ENCODE peak calls at places on chromosomes 7 and 10, in six cellular contexts. One of them, this sample, is unnamed.
A peak's percentile ranks its signal among the peaks of the same experiment; 100 is the strongest.

GRCh38 chr7:39248041-39248692 is 270.5 kb downstream of the POU6F2 start:
- DNase-seq in HCT116: no peak
- DNase-seq in HepG2: no peak
- DNase-seq in K562: no peak
- DNase-seq in H1: no peak
- DNase-seq in GM12878: no peak
- DNase-seq in this sample: no peak

GRCh38 chr10:110597476-110597875 is 30.0 kb downstream of the SMC3 start:
- DNase-seq in HCT116: no peak
- DNase-seq in HepG2: no peak
- DNase-seq in K562: no peak
- DNase-seq in H1: no peak
- DNase-seq in GM12878: no peak
- DNase-seq in this sample: no peak

GRCh38 chr10:103617362-103618026 is 124.0 kb downstream of the NEURL1 start:
- DNase-seq in HCT116: no peak
- DNase-seq in HepG2: no peak
- DNase-seq in K562: no peak
- DNase-seq in H1: no peak
- DNase-seq in GM12878: no peak
- DNase-seq in this sample: no peak

GRCh38 chr7:27714831-27715444 is 25.0 kb upstream of the TAX1BP1 start:
- DNase-seq in HCT116: no peak
- DNase-seq in HepG2: peak; percentile 86
- DNase-seq in K562: no peak
- DNase-seq in H1: no peak
- DNase-seq in GM12878: no peak
- DNase-seq in this sample: no peak

GRCh38 chr10:32253300-32253699 is 93.7 kb downstream of the EPC1 start:
- DNase-seq in HCT116: peak; percentile 56
- DNase-seq in HepG2: no peak
- DNase-seq in K562: peak; percentile 49
- DNase-seq in H1: no peak
- DNase-seq in GM12878: no peak
- DNase-seq in this sample: no peak

GRCh38 chr10:21495686-21496284 is 29.7 kb downstream of the SKIDA1 start:
- DNase-seq in HCT116: peak; percentile 67
- DNase-seq in HepG2: peak; percentile 95
- DNase-seq in K562: peak; percentile 96
- DNase-seq in H1: peak; percentile 85
- DNase-seq in GM12878: peak; percentile 34
- DNase-seq in this sample: peak; percentile 77

GRCh38 chr7:7996568-7996967 is 28.0 kb downstream of the GLCCI1 start:
- DNase-seq in HCT116: no peak
- DNase-seq in HepG2: peak; percentile 4
- DNase-seq in K562: no peak
- DNase-seq in H1: no peak
- DNase-seq in GM12878: no peak
- DNase-seq in this sample: no peak

GRCh38 chr7:155062431-155062830 is 7.7 kb upstream of the HTR5A start:
- DNase-seq in HCT116: no peak
- DNase-seq in HepG2: no peak
- DNase-seq in K562: no peak
- DNase-seq in H1: no peak
- DNase-seq in GM12878: no peak
- DNase-seq in this sample: no peak

GRCh38 chr10:44696496-44696895 is 214.6 kb upstream of the TMEM72 start:
- DNase-seq in HCT116: no peak
- DNase-seq in HepG2: no peak
- DNase-seq in K562: no peak
- DNase-seq in H1: no peak
- DNase-seq in GM12878: no peak
- DNase-seq in this sample: no peak

GRCh38 chr10:94413374-94413773 is 11.0 kb downstream of the TBC1D12 start:
- DNase-seq in HCT116: no peak
- DNase-seq in HepG2: no peak
- DNase-seq in K562: no peak
- DNase-seq in H1: no peak
- DNase-seq in GM12878: no peak
- DNase-seq in this sample: no peak

DNA sequence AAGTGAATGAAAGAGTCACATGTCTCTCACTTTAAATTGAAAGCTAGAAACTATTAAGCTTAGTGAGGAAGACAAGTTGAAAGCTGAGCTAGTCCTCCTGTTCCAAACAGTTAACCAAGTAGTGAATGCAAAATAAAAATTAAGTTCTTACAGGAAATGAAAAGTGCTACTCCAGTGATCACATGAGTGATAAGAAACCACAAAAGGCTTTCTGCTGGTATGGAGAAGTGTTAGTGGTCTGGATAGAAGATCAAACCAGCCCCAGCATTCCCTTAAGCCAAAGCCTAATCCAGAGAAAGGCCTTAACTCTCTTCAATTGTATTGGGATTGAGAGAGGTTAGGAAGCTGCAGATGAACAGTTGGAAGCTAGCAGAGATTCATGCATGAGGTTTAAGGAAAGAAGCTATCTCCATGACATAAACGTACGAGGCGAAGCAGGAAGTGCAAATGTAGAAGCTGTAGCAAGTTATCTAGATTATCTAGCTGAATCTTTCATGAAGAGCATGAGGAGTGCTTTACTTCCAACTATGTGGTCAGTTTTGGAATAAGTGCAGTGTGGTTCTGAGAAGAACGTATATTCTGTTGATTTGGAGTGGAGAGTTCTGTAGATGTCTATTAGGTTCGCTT is 261.6 kb downstream of the MDFIC start:
- DNase-seq in HCT116: no peak
- DNase-seq in HepG2: no peak
- DNase-seq in K562: no peak
- DNase-seq in H1: no peak
- DNase-seq in GM12878: no peak
- DNase-seq in this sample: no peak
- TF ChIP-seq ZNF274 in HCT116: no peak
- TF ChIP-seq ZNF274 in HepG2: no peak
- TF ChIP-seq ZNF274 in K562: no peak
- TF ChIP-seq ZNF274 in H1: no peak
- TF ChIP-seq ZNF274 in GM12878: no peak
- TF ChIP-seq ZNF274 in this sample: no peak

DNA sequence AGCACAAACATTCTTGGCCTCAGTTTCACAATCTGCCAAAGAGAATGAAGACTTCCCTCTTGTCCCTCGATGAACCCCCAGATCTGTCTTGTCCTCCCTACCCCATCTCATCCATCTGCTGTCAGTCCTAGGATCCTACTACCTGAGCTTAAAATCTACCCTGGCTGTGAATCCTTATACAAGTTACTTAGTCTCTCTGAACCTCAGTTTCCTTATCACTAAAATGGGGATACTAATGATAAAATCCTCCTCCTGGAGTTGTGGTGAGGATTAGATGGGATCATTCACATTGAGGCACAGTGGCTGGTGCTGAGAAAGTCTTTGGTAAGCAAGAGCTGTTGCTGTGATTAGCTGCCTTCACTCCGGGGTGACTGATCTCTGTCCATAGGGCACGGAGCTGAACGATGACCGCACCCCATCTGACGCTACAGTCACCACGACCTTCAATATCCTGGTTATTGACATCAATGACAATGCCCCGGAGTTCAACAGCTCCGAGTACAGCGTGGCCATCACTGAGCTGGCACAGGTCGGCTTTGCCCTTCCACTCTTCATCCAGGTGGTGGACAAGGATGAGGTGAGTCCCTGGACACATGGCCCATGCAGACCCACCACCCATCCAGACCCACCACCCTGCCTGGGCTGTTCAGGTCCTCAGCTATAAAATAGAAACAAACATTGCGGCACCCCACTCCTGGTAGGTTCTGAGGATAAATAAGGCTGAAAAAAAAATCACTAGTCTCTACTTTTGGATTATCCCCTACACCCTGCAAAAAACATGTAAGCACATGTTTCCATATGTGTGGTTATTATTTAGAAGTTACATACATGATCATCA is 102.5 kb downstream of the C10orf105 start:
- DNase-seq in HCT116: no peak
- DNase-seq in HepG2: no peak
- DNase-seq in K562: no peak
- DNase-seq in H1: no peak
- DNase-seq in GM12878: no peak
- DNase-seq in this sample: no peak
- TF ChIP-seq ZNF274 in HCT116: no peak
- TF ChIP-seq ZNF274 in HepG2: no peak
- TF ChIP-seq ZNF274 in K562: no peak
- TF ChIP-seq ZNF274 in H1: no peak
- TF ChIP-seq ZNF274 in GM12878: no peak
- TF ChIP-seq ZNF274 in this sample: no peak

DNA sequence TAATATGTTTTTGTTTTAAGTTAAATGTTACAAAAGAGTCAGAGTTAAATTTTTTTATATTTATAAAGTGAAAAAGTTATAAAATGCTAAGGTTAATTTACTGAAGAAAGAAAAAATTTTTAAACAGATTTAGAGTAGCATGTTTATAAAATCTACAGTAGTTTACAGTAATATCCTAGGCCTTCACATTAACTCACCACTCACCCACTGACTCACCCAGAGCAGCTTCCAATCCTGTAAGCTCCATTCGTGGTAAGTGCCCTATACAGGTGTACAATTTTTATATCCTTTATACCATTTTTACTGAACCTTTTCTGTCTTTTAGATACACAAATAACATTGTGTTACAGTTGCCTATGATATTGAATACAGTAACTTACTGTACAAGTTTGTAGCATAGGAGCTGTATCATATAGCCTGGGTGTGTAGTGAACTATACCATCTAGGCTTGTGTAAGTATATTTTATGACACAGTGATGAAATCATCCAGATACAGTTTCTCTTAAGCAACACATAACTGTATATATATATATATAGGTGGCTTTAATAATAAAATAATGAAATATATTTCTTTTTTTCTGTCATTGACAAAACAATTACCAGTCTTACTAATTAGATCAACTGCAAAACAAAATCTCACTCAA is 79.6 kb downstream of the PTEN start:
- DNase-seq in HCT116: no peak
- DNase-seq in HepG2: no peak
- DNase-seq in K562: no peak
- DNase-seq in H1: no peak
- DNase-seq in GM12878: no peak
- DNase-seq in this sample: no peak
- TF ChIP-seq ZNF274 in HCT116: no peak
- TF ChIP-seq ZNF274 in HepG2: no peak
- TF ChIP-seq ZNF274 in K562: no peak
- TF ChIP-seq ZNF274 in H1: no peak
- TF ChIP-seq ZNF274 in GM12878: no peak
- TF ChIP-seq ZNF274 in this sample: no peak

DNA sequence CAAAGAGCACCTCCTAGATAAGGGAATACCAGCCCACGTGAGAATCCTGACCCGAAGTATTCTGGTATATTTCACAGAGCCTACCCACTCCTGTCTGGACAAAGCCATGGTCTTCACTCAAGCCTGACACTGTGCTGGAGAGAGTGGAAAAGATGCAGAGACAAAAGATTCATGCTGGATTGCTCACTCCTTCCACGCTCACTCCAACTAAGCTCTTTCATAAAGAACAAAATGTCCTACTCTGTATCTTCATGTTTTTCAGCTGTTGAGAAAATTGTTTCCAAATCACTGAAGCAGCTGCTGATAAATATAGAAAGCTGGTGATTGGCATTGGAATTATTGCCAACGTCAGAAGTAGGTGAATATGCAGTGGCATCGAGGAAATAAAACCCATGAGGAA is 106.0 kb downstream of the ABLIM1 start:
- DNase-seq in HCT116: no peak
- DNase-seq in HepG2: no peak
- DNase-seq in K562: no peak
- DNase-seq in H1: no peak
- DNase-seq in GM12878: no peak
- DNase-seq in this sample: no peak
- TF ChIP-seq ZNF274 in HCT116: no peak
- TF ChIP-seq ZNF274 in HepG2: no peak
- TF ChIP-seq ZNF274 in K562: no peak
- TF ChIP-seq ZNF274 in H1: no peak
- TF ChIP-seq ZNF274 in GM12878: no peak
- TF ChIP-seq ZNF274 in this sample: no peak

GRCh38 chr10:36073796-36074345 is 431.8 kb upstream of the FZD8 start:
- DNase-seq in HCT116: no peak
- DNase-seq in HepG2: no peak
- DNase-seq in K562: no peak
- DNase-seq in H1: no peak
- DNase-seq in GM12878: no peak
- DNase-seq in this sample: no peak
- TF ChIP-seq ZNF274 in HCT116: no peak
- TF ChIP-seq ZNF274 in HepG2: no peak
- TF ChIP-seq ZNF274 in K562: no peak
- TF ChIP-seq ZNF274 in H1: no peak
- TF ChIP-seq ZNF274 in GM12878: no peak
- TF ChIP-seq ZNF274 in this sample: no peak

GRCh38 chr10:125122566-125122965 is 37.8 kb downstream of the CTBP2 start:
- DNase-seq in HCT116: no peak
- DNase-seq in HepG2: no peak
- DNase-seq in K562: no peak
- DNase-seq in H1: no peak
- DNase-seq in GM12878: no peak
- DNase-seq in this sample: no peak

GRCh38 chr10:125120046-125120710 is 40.2 kb downstream of the CTBP2 start:
- DNase-seq in HCT116: no peak
- DNase-seq in HepG2: no peak
- DNase-seq in K562: no peak
- DNase-seq in H1: no peak
- DNase-seq in GM12878: no peak
- DNase-seq in this sample: no peak

GRCh38 chr10:125123363-125124113 is 36.8 kb downstream of the CTBP2 start:
- DNase-seq in HCT116: peak; percentile 96
- DNase-seq in HepG2: no peak
- DNase-seq in K562: no peak
- DNase-seq in H1: no peak
- DNase-seq in GM12878: no peak
- DNase-seq in this sample: no peak

GRCh38 chr10:125118701-125119100 is 41.7 kb downstream of the CTBP2 start:
- DNase-seq in HCT116: no peak
- DNase-seq in HepG2: no peak
- DNase-seq in K562: no peak
- DNase-seq in H1: no peak
- DNase-seq in GM12878: no peak
- DNase-seq in this sample: no peak

DNA sequence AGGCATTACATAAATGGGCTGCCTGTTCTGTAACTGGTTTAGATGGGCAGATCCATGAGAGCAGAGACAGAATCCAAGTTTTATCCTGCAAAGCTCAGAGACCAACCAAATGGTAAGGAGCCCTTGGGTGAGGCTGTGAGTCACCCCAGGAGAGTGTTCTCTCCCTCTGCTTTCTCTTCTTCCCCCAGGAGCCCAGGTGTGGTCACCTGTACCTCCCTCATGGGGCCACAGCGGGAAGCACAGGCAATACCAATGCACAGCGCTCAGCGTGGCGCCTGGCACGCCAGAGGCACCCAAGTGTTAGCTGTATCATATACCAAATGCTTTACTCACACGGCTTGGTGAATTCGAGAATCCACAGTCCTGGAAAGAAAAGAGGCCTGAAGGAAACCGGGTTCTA is 39.4 kb downstream of the CTBP2 start:
- DNase-seq in HCT116: peak; percentile 88
- DNase-seq in HepG2: no peak
- DNase-seq in K562: no peak
- DNase-seq in H1: no peak
- DNase-seq in GM12878: no peak
- DNase-seq in this sample: no peak
- TF ChIP-seq ZNF274 in HCT116: no peak
- TF ChIP-seq ZNF274 in HepG2: no peak
- TF ChIP-seq ZNF274 in K562: no peak
- TF ChIP-seq ZNF274 in H1: no peak
- TF ChIP-seq ZNF274 in GM12878: no peak
- TF ChIP-seq ZNF274 in this sample: no peak

This sample was measured in NT2/D1.